ENCODE peak calls at places on chromosomes 1 and 21, in eight cellular contexts. One of them, this sample, is unnamed.

GRCh38 chr1:172935062-172935592 is 115.6 kb downstream of the TNFSF18 start:
- DNase-seq in osteocyte: no peak
- DNase-seq in MCF 10A: no peak
- DNase-seq in mammary epithelial cell: no peak
- DNase-seq in GM06990: no peak
- DNase-seq in left ventricle myocardium inferior: no peak
- DNase-seq in cardiac fibroblast: peak; percentile 75
- DNase-seq in H9: no peak
- DNase-seq in this sample: no peak

GRCh38 chr1:170674986-170675385 is 11.1 kb downstream of the PRRX1 start:
- DNase-seq in mammary epithelial cell: no peak
- DNase-seq in MCF 10A: no peak
- DNase-seq in left ventricle myocardium inferior: no peak
- DNase-seq in osteocyte: no peak
- DNase-seq in H9: no peak
- DNase-seq in GM06990: no peak
- DNase-seq in cardiac fibroblast: no peak
- DNase-seq in this sample: no peak

GRCh38 chr1:78843111-78843908 is 163.2 kb downstream of the ADGRL4 start:
- DNase-seq in cardiac fibroblast: peak; percentile 80
- DNase-seq in left ventricle myocardium inferior: no peak
- DNase-seq in mammary epithelial cell: no peak
- DNase-seq in H9: no peak
- DNase-seq in GM06990: no peak
- DNase-seq in osteocyte: no peak
- DNase-seq in MCF 10A: no peak
- DNase-seq in this sample: no peak

GRCh38 chr1:202781180-202781579 is 27.0 kb downstream of the KDM5B start:
- DNase-seq in osteocyte: no peak
- DNase-seq in cardiac fibroblast: no peak
- DNase-seq in mammary epithelial cell: no peak
- DNase-seq in GM06990: no peak
- DNase-seq in MCF 10A: no peak
- DNase-seq in left ventricle myocardium inferior: no peak
- DNase-seq in H9: no peak
- DNase-seq in this sample: no peak

GRCh38 chr1:2236695-2237677 is 8.9 kb downstream of the SKI start:
- DNase-seq in H9: peak; percentile 36
- DNase-seq in mammary epithelial cell: no peak
- DNase-seq in MCF 10A: no peak
- DNase-seq in left ventricle myocardium inferior: no peak
- DNase-seq in osteocyte: no peak
- DNase-seq in cardiac fibroblast: no peak
- DNase-seq in GM06990: no peak
- DNase-seq in this sample: no peak

GRCh38 chr1:201456499-201457309 is 12.3 kb downstream of the PHLDA3 start:
- DNase-seq in cardiac fibroblast: peak; percentile 99
- DNase-seq in GM06990: no peak
- DNase-seq in osteocyte: no peak
- DNase-seq in MCF 10A: peak; percentile 97
- DNase-seq in mammary epithelial cell: peak; percentile 98
- DNase-seq in H9: peak; percentile 31
- DNase-seq in left ventricle myocardium inferior: peak; percentile 63
- DNase-seq in this sample: no peak

GRCh38 chr21:31180256-31181088 is 142.2 kb upstream of the KRTAP19-8 start:
- DNase-seq in MCF 10A: peak; percentile 57
- DNase-seq in osteocyte: peak; percentile 44
- DNase-seq in H9: no peak
- DNase-seq in mammary epithelial cell: peak; percentile 22
- DNase-seq in GM06990: no peak
- DNase-seq in left ventricle myocardium inferior: no peak
- DNase-seq in cardiac fibroblast: peak; percentile 66
- DNase-seq in this sample: peak; percentile 49

GRCh38 chr1:221839794-221840395 is 98.0 kb upstream of the DUSP10 start:
- DNase-seq in osteocyte: peak; percentile 87
- DNase-seq in GM06990: peak; percentile 65
- DNase-seq in mammary epithelial cell: peak; percentile 100
- DNase-seq in left ventricle myocardium inferior: peak; percentile 72
- DNase-seq in MCF 10A: peak; percentile 100
- DNase-seq in H9: no peak
- DNase-seq in cardiac fibroblast: peak; percentile 96
- DNase-seq in this sample: peak; percentile 35

GRCh38 chr1:172489847-172490246 is 43.1 kb upstream of the SUCO start:
- DNase-seq in osteocyte: no peak
- DNase-seq in cardiac fibroblast: peak; percentile 33
- DNase-seq in H9: no peak
- DNase-seq in mammary epithelial cell: no peak
- DNase-seq in GM06990: no peak
- DNase-seq in MCF 10A: no peak
- DNase-seq in left ventricle myocardium inferior: no peak
- DNase-seq in this sample: no peak

GRCh38 chr1:225882699-225883615 is 777 bp upstream of the TMEM63A start:
- DNase-seq in mammary epithelial cell: peak; percentile 37
- DNase-seq in osteocyte: no peak
- DNase-seq in cardiac fibroblast: peak; percentile 55
- DNase-seq in GM06990: peak; percentile 58
- DNase-seq in left ventricle myocardium inferior: peak; percentile 65
- DNase-seq in MCF 10A: peak; percentile 70
- DNase-seq in H9: peak; percentile 59
- DNase-seq in this sample: peak; percentile 66

GRCh38 chr1:26335774-26336476 is 18.0 kb downstream of the CRYBG2 start:
- DNase-seq in cardiac fibroblast: no peak
- DNase-seq in MCF 10A: no peak
- DNase-seq in GM06990: no peak
- DNase-seq in mammary epithelial cell: no peak
- DNase-seq in H9: no peak
- DNase-seq in left ventricle myocardium inferior: no peak
- DNase-seq in osteocyte: no peak
- DNase-seq in this sample: no peak

GRCh38 chr1:78645728-78646127 is 3.9 kb upstream of the IFI44 start:
- DNase-seq in left ventricle myocardium inferior: no peak
- DNase-seq in GM06990: no peak
- DNase-seq in cardiac fibroblast: peak; percentile 45
- DNase-seq in MCF 10A: no peak
- DNase-seq in H9: no peak
- DNase-seq in mammary epithelial cell: no peak
- DNase-seq in osteocyte: no peak
- DNase-seq in this sample: no peak

GRCh38 chr1:189510827-189511226 is 966.8 kb downstream of the BRINP3 start:
- DNase-seq in left ventricle myocardium inferior: no peak
- DNase-seq in cardiac fibroblast: no peak
- DNase-seq in MCF 10A: no peak
- DNase-seq in mammary epithelial cell: no peak
- DNase-seq in H9: no peak
- DNase-seq in osteocyte: no peak
- DNase-seq in GM06990: no peak
- DNase-seq in this sample: no peak

GRCh38 chr1:36154765-36155559 is 998 bp upstream of the MAP7D1 start:
- DNase-seq in mammary epithelial cell: no peak
- DNase-seq in H9: peak; percentile 51
- DNase-seq in left ventricle myocardium inferior: peak; percentile 67
- DNase-seq in GM06990: no peak
- DNase-seq in MCF 10A: no peak
- DNase-seq in osteocyte: no peak
- DNase-seq in cardiac fibroblast: no peak
- DNase-seq in this sample: no peak

GRCh38 chr1:220673921-220674320 is 16.2 kb upstream of the C1orf115 start:
- DNase-seq in GM06990: no peak
- DNase-seq in left ventricle myocardium inferior: no peak
- DNase-seq in osteocyte: no peak
- DNase-seq in MCF 10A: no peak
- DNase-seq in mammary epithelial cell: no peak
- DNase-seq in H9: no peak
- DNase-seq in cardiac fibroblast: no peak
- DNase-seq in this sample: no peak

GRCh38 chr1:2529776-2530500 is at the start of gene HES5:
- DNase-seq in left ventricle myocardium inferior: peak; percentile 50
- DNase-seq in H9: peak; percentile 61
- DNase-seq in cardiac fibroblast: no peak
- DNase-seq in osteocyte: no peak
- DNase-seq in MCF 10A: no peak
- DNase-seq in mammary epithelial cell: no peak
- DNase-seq in GM06990: no peak
- DNase-seq in this sample: no peak

DNA sequence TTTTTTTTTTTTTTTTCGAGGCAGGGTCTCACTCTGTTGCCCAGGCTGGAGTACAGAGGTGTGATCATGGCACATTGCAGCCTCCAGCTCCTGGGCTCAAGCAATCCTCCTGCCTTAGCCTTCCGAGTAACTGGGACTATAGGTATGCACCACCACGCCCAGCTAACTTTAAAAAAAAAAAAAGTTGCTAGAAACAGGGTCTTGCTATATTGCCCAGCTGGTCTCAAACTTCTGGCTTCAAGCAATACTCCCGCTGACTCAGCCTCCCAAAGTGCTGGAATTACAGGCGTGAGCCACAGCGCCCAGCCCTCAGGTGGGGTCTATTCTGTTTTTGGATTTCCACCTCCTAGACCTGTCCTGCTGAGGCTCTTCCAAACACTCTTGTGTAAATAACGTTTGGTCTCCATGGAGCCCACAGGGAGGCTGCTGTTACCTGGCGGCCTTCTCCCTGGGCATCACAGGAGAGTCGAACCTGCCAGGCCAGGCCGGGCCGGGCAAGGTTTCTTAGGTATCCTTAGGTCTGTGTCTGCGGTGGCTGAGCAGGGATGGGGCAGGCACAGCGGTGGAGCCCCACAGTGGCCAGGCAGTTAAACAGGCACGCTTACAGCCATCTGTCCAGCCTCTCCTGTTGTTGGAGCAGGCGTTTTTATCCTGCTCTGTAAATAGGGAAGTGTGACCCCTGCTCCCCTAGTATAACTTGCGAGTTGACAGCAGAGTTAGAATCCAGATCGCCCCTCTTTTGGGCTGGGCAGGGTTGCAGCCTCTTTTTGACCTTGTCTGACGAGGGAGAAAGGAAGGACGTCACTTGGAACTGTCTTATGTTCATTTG is 18.8 kb downstream of the PLEKHM2 start:
- DNase-seq in GM06990: no peak
- DNase-seq in left ventricle myocardium inferior: no peak
- DNase-seq in H9: peak; percentile 61
- DNase-seq in mammary epithelial cell: peak; percentile 40
- DNase-seq in MCF 10A: peak; percentile 45
- DNase-seq in cardiac fibroblast: peak; percentile 43
- DNase-seq in osteocyte: no peak
- DNase-seq in this sample: no peak
- TF ChIP-seq CTCF in GM06990: no peak
- TF ChIP-seq CTCF in left ventricle myocardium inferior: peak; percentile 38
- TF ChIP-seq CTCF in H9: peak; percentile 44
- TF ChIP-seq CTCF in mammary epithelial cell: peak; percentile 28
- TF ChIP-seq CTCF in MCF 10A: no peak
- TF ChIP-seq CTCF in cardiac fibroblast: peak; percentile 45
- TF ChIP-seq CTCF in osteocyte: peak; percentile 27
- TF ChIP-seq CTCF in this sample: no peak

GRCh38 chr1:229781453-229781852 is 155.4 kb downstream of the URB2 start:
- DNase-seq in osteocyte: no peak
- DNase-seq in mammary epithelial cell: no peak
- DNase-seq in H9: peak; percentile 59
- DNase-seq in GM06990: no peak
- DNase-seq in left ventricle myocardium inferior: no peak
- DNase-seq in cardiac fibroblast: no peak
- DNase-seq in MCF 10A: peak; percentile 35
- DNase-seq in this sample: no peak
- TF ChIP-seq CTCF in osteocyte: no peak
- TF ChIP-seq CTCF in mammary epithelial cell: no peak
- TF ChIP-seq CTCF in H9: peak; percentile 31
- TF ChIP-seq CTCF in GM06990: no peak
- TF ChIP-seq CTCF in left ventricle myocardium inferior: peak; percentile 32
- TF ChIP-seq CTCF in cardiac fibroblast: no peak
- TF ChIP-seq CTCF in MCF 10A: peak; percentile 3
- TF ChIP-seq CTCF in this sample: no peak

GRCh38 chr1:16988210-16988609 is 7.8 kb upstream of the MFAP2 start:
- DNase-seq in osteocyte: no peak
- DNase-seq in GM06990: no peak
- DNase-seq in mammary epithelial cell: no peak
- DNase-seq in cardiac fibroblast: no peak
- DNase-seq in left ventricle myocardium inferior: no peak
- DNase-seq in H9: no peak
- DNase-seq in MCF 10A: no peak
- DNase-seq in this sample: no peak

GRCh38 chr1:16984717-16985116 is 4.3 kb upstream of the MFAP2 start:
- DNase-seq in H9: no peak
- DNase-seq in osteocyte: no peak
- DNase-seq in left ventricle myocardium inferior: peak; percentile 65
- DNase-seq in cardiac fibroblast: peak; percentile 91
- DNase-seq in MCF 10A: peak; percentile 92
- DNase-seq in mammary epithelial cell: peak; percentile 92
- DNase-seq in GM06990: no peak
- DNase-seq in this sample: no peak

GRCh38 chr1:16986113-16986512 is 5.7 kb upstream of the MFAP2 start:
- DNase-seq in GM06990: no peak
- DNase-seq in MCF 10A: no peak
- DNase-seq in cardiac fibroblast: no peak
- DNase-seq in mammary epithelial cell: no peak
- DNase-seq in H9: no peak
- DNase-seq in left ventricle myocardium inferior: no peak
- DNase-seq in osteocyte: no peak
- DNase-seq in this sample: no peak

GRCh38 chr1:16989676-16990391 is 9.4 kb upstream of the MFAP2 start:
- DNase-seq in mammary epithelial cell: no peak
- DNase-seq in osteocyte: no peak
- DNase-seq in cardiac fibroblast: no peak
- DNase-seq in GM06990: no peak
- DNase-seq in left ventricle myocardium inferior: no peak
- DNase-seq in MCF 10A: no peak
- DNase-seq in H9: no peak
- DNase-seq in this sample: no peak

DNA sequence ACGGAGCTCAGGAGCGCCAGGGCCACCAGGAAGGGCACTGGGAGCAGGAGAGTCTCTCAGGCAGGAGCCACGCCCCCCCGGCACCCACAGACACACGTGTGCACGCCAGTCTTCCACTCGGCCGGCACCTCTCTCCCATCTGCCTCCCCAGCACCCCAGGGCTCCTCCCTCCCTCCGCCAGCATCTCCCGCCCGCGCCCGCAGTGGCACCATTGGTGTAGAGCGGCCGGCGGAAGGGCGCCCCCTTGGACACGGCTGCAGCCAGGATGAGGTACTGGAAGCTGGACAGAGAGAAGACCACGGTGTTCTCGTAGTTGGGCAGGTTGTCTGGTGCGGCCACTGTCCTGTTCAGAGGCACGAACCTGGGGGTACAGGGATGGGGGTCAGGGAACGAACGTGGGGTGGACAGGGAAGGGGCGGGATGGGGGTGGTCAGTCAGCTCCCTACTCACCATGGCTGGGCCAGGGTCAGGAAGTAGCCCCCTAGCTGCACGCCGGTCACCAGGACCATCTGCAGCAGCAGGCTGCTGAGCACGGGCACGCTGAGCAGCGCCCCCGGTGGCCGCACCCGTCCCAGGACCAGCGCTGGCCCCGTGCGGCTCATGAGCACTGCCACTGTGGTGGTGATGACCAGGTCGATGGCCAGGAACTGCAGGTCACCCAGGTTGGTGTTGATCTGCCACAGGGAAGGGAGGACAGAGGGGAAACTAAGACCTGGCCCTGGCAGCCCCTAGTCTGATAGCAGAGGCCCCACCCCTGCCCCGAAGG is 6.4 kb upstream of the MFAP2 start:
- DNase-seq in mammary epithelial cell: no peak
- DNase-seq in GM06990: no peak
- DNase-seq in left ventricle myocardium inferior: no peak
- DNase-seq in cardiac fibroblast: no peak
- DNase-seq in H9: peak; percentile 88
- DNase-seq in osteocyte: no peak
- DNase-seq in MCF 10A: no peak
- DNase-seq in this sample: no peak
- TF ChIP-seq CTCF in mammary epithelial cell: peak; percentile 34
- TF ChIP-seq CTCF in GM06990: peak; percentile 45
- TF ChIP-seq CTCF in left ventricle myocardium inferior: peak; percentile 23
- TF ChIP-seq CTCF in cardiac fibroblast: peak; percentile 50
- TF ChIP-seq CTCF in H9: peak; percentile 88
- TF ChIP-seq CTCF in osteocyte: peak; percentile 53
- TF ChIP-seq CTCF in MCF 10A: peak; percentile 28
- TF ChIP-seq CTCF in this sample: peak; percentile 60

GRCh38 chr1:84435159-84435558 is 36.9 kb downstream of the DNASE2B start:
- DNase-seq in osteocyte: no peak
- DNase-seq in mammary epithelial cell: no peak
- DNase-seq in cardiac fibroblast: no peak
- DNase-seq in H9: no peak
- DNase-seq in MCF 10A: no peak
- DNase-seq in GM06990: no peak
- DNase-seq in left ventricle myocardium inferior: no peak
- DNase-seq in this sample: no peak
- TF ChIP-seq CTCF in osteocyte: no peak
- TF ChIP-seq CTCF in mammary epithelial cell: no peak
- TF ChIP-seq CTCF in cardiac fibroblast: no peak
- TF ChIP-seq CTCF in H9: no peak
- TF ChIP-seq CTCF in MCF 10A: no peak
- TF ChIP-seq CTCF in GM06990: no peak
- TF ChIP-seq CTCF in left ventricle myocardium inferior: no peak
- TF ChIP-seq CTCF in this sample: no peak

This sample was measured in GM20000.